ENCODE peak calls at places on chromosome 21, in six cellular contexts. B is T-helper 2 cell, G is fibroblast of lung, V is GM04504, I is NCI-H1105 treated with DMSO at 0.1 percent for 48 hours, F is glutamatergic neuron. O is an unnamed sample.

GRCh38 chr21:45228171-45228641 is 59.5 kb downstream of the POFUT2 start:
- DNase-seq in I (no peak), F (no peak), B (no peak), G (peak; percentile 99), V (peak; percentile 97), O (peak; percentile 94)

GRCh38 chr21:16509466-16509865 is 779.7 kb downstream of the USP25 start:
- DNase-seq in G (peak; percentile 92), B (no peak), V (peak; percentile 81), F (no peak), I (no peak), O (peak; percentile 34)

GRCh38 chr21:35619184-35619583 is 441.1 kb downstream of the SETD4 start:
- DNase-seq in F (no peak), V (no peak), B (no peak), I (no peak), G (peak; percentile 90), O (peak; percentile 44)

GRCh38 chr21:42575111-42575510 is 61.5 kb downstream of the SLC37A1 start:
- DNase-seq in G (no peak), V (no peak), B (no peak), F (peak; percentile 7), I (no peak), O (no peak)

GRCh38 chr21:16588433-16588860 is 858.7 kb downstream of the USP25 start:
- DNase-seq in V (peak; percentile 57), G (peak; percentile 92), F (peak; percentile 73), B (no peak), I (peak; percentile 67), O (peak; percentile 49)

GRCh38 chr21:44612029-44612486 is at the start of gene KRTAP10-8:
- DNase-seq in I (no peak), F (no peak), V (no peak), G (no peak), B (no peak), O (no peak)

GRCh38 chr21:42495765-42496119 is 282 bp downstream of the RSPH1 start:
- DNase-seq in V (no peak), B (no peak), F (no peak), I (peak; percentile 73), G (no peak), O (no peak)

GRCh38 chr21:45355573-45355972 is 49.4 kb upstream of the COL18A1 start:
- DNase-seq in F (no peak), G (no peak), I (no peak), B (no peak), V (no peak), O (no peak)

GRCh38 chr21:44377201-44377921 is 23.9 kb downstream of the TRPM2 start:
- DNase-seq in B (no peak), F (no peak), G (no peak), I (no peak), V (no peak), O (no peak)

GRCh38 chr21:26389971-26390641 is 183.0 kb downstream of the CYYR1 start:
- DNase-seq in B (no peak), G (peak; percentile 77), F (peak; percentile 17), V (peak; percentile 43), I (no peak), O (no peak)

O was measured in AG04449.